ENCODE peak calls at places on chromosomes 12 and 14, in four cellular contexts. Q, S, N and G are unnamed samples.

GRCh38 chr14:94483729-94484275 is 7.8 kb upstream of the SERPINA9 start:
- DNase-seq in Q (no peak), S (no peak), N (no peak), G (no peak)

GRCh38 chr12:121196902-121197301 is 13.0 kb upstream of the P2RX4 start:
- DNase-seq in Q (no peak), S (no peak), N (no peak), G (no peak)

GRCh38 chr12:78229491-78230209 is 399.0 kb downstream of the NAV3 start:
- DNase-seq in Q (peak; percentile 21), S (peak; percentile 28), N (peak; percentile 16), G (peak; percentile 65)

GRCh38 chr14:66507722-66508546 is at the start of gene GPHN:
- DNase-seq in Q (peak; percentile 95), S (peak; percentile 95), N (peak; percentile 82), G (peak; percentile 87)

GRCh38 chr12:95593266-95593871 is 42.1 kb upstream of the USP44 start:
- DNase-seq in Q (no peak), S (no peak), N (no peak), G (peak; percentile 60)

GRCh38 chr12:110317921-110318320 is 36.9 kb downstream of the ATP2A2 start:
- DNase-seq in Q (no peak), S (no peak), N (no peak), G (no peak)

GRCh38 chr12:1324900-1325299 is 269.5 kb downstream of the FBXL14 start:
- DNase-seq in Q (no peak), S (no peak), N (no peak), G (no peak)

GRCh38 chr12:67420506-67420905 is 151.3 kb downstream of the CAND1 start:
- DNase-seq in Q (no peak), S (no peak), N (no peak), G (no peak)

GRCh38 chr12:95970905-95971304 is 25.2 kb downstream of the HAL start:
- DNase-seq in Q (no peak), S (no peak), N (no peak), G (no peak)

GRCh38 chr12:62933871-62934798 is 815 bp downstream of the PPM1H start:
- DNase-seq in Q (no peak), S (no peak), N (peak; percentile 51), G (peak; percentile 45)
- TF ChIP-seq CTCF in Q (no peak), S (no peak), N (no peak), G (peak; percentile 21)

GRCh38 chr14:52871606-52872005 is 79.2 kb downstream of the FERMT2 start:
- DNase-seq in Q (no peak), S (no peak), N (no peak), G (no peak)
- TF ChIP-seq CHD4 in Q (no peak), S (no peak), N (no peak), G (no peak)

GRCh38 chr14:33839193-33840076 is 111.4 kb downstream of the EGLN3 start:
- DNase-seq in Q (no peak), S (peak; percentile 58), N (peak; percentile 46), G (peak; percentile 42)
- TF ChIP-seq CTCF in Q (peak; percentile 85), S (peak; percentile 96), N (peak; percentile 66), G (peak; percentile 81)

GRCh38 chr14:104009297-104009696 is 67.0 kb upstream of the RD3L start:
- DNase-seq in Q (no peak), S (no peak), N (no peak), G (no peak)

GRCh38 chr14:104014764-104015163 is 70.7 kb upstream of the ASPG start:
- DNase-seq in Q (no peak), S (no peak), N (no peak), G (no peak)

GRCh38 chr14:104007121-104007520 is 64.8 kb upstream of the RD3L start:
- DNase-seq in Q (no peak), S (no peak), N (no peak), G (no peak)

GRCh38 chr14:104016873-104017650 is 68.4 kb upstream of the ASPG start:
- DNase-seq in Q (no peak), S (no peak), N (no peak), G (no peak)

DNA sequence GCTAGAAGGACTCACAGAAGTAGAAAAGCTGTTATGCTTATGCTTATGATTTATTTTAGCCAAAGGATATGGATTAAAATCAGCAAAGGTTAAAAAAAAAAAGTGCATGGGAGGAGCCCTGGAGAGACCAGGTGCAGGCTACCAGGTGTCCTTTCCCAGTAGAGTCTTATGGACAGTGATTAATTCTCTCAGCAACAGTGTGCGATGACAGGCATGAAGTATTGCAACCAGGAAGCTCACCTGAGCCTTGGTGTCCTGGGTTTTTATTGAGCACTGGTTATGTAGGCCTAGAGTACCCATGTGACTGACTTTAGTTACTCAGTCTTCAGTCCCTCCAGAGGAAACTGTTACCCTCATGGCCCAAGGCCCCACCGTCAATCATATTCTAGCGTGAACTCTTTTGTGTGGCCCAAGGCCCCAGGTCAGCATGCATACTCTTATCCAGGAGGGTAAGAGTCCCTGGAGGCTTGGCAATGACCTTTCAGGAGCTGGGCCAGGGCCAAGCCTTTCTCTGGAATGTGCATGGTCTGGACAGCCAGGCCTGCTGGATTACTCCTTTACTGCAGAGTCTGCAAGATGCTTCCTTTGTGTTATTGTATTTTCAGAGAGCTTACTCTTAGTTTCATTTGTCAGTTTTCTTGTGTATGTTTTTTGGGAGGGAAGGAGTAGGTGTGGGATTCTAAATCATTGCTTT is 69.6 kb upstream of the RD3L start:
- DNase-seq in Q (no peak), S (no peak), N (no peak), G (no peak)
- TF ChIP-seq CHD4 in Q (no peak), S (no peak), N (no peak), G (no peak)

GRCh38 chr12:2877047-2877958 is at the start of the genes FOXM1 and RHNO1:
- DNase-seq in Q (no peak), S (peak; percentile 78), N (peak; percentile 84), G (peak; percentile 95)
- TF ChIP-seq CTCF in Q (peak; percentile 2), S (no peak), N (no peak), G (no peak)